ENCODE peak calls at places on chromosomes 11 and 22, in eight cellular contexts. O, X, U, P, R, S, C and G are unnamed samples.
A peak's percentile ranks its signal among the peaks of the same experiment; 100 is the strongest.

GRCh38 chr22:41998361-41999261 is at the start of gene WBP2NL:
- DNase-seq in C (peak; percentile 94), P (peak; percentile 51), O (peak; percentile 69), U (peak; percentile 95), R (peak; percentile 84), S (peak; percentile 47), X (peak; percentile 91), G (peak; percentile 81)

GRCh38 chr11:66996609-66997273 is 21.6 kb downstream of the C11orf86 start:
- DNase-seq in P (peak; percentile 76), X (no peak), S (no peak), O (no peak), R (no peak), U (no peak), C (peak; percentile 19), G (no peak)

GRCh38 chr11:15114501-15115475 is at the start of gene INSC:
- DNase-seq in P (peak; percentile 8), X (no peak), S (no peak), C (no peak), R (no peak), U (peak; percentile 74), O (no peak), G (no peak)

GRCh38 chr22:25081409-25081824 is 118.2 kb upstream of the CRYBB3 start:
- DNase-seq in O (peak; percentile 33), C (peak; percentile 58), R (no peak), X (peak; percentile 52), P (peak; percentile 4), S (no peak), U (no peak), G (no peak)

GRCh38 chr11:116224154-116224888 is 548.5 kb downstream of the BUD13 start:
- DNase-seq in X (peak; percentile 42), R (no peak), P (peak; percentile 22), U (no peak), O (peak; percentile 51), S (no peak), C (peak; percentile 75), G (no peak)

GRCh38 chr11:133515075-133515474 is 17.2 kb downstream of the OPCML start:
- DNase-seq in S (no peak), C (no peak), U (no peak), R (no peak), P (no peak), X (no peak), O (no peak), G (no peak)

GRCh38 chr11:12430912-12431311 is 53.5 kb downstream of the PARVA start:
- DNase-seq in U (no peak), C (peak; percentile 57), S (no peak), X (no peak), P (peak; percentile 91), O (peak; percentile 75), R (no peak), G (peak; percentile 51)

GRCh38 chr11:87445002-87445401 is 407.3 kb downstream of the TMEM135 start:
- DNase-seq in O (peak; percentile 83), R (no peak), U (no peak), P (peak; percentile 67), X (no peak), C (no peak), S (no peak), G (no peak)

GRCh38 chr22:40400173-40400572 is 29.8 kb downstream of the SGSM3 start:
- DNase-seq in U (peak; percentile 88), O (no peak), R (peak; percentile 84), C (no peak), P (no peak), S (no peak), X (no peak), G (peak; percentile 65)

GRCh38 chr22:40401981-40402406 is 31.6 kb downstream of the SGSM3 start:
- DNase-seq in X (no peak), U (no peak), O (no peak), P (no peak), S (no peak), C (no peak), R (no peak), G (peak; percentile 24)

GRCh38 chr22:40401532-40401931 is 31.1 kb downstream of the SGSM3 start:
- DNase-seq in P (no peak), C (no peak), X (no peak), S (no peak), U (peak; percentile 24), O (no peak), R (peak; percentile 27), G (no peak)

GRCh38 chr22:40397436-40397835 is 27.0 kb downstream of the SGSM3 start:
- DNase-seq in R (peak; percentile 13), C (no peak), U (peak; percentile 21), S (no peak), O (no peak), X (no peak), P (peak; percentile 54), G (no peak)

DNA sequence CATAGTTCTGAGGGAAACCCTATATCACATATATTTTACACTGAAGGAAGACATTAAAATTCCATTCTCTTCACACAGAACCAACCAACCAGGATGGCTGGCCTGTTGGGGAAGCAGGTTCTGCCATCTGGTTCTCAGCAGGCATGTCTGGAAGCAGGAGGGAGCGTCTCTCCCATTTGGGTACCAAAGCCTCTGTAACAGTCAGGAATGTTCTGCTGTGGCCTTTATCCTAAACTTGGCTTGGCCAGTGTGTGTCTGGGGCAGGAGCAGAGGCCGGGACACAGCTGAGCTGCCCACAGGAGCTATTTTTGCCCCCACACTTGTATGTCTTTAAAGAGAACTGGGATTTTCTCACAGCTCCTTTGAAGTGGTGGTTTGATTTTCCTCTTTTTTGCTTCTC is 29.3 kb downstream of the SGSM3 start:
- DNase-seq in O (no peak), P (no peak), R (peak; percentile 20), S (no peak), U (no peak), X (no peak), C (no peak), G (no peak)
- H3K4me1 ChIP-seq in O (peaks cover 15% of the 10 kb centered on the region), P (peaks cover 7% of the 10 kb centered on the region), R (peaks cover 47% of the 10 kb centered on the region), S (peaks cover 3% of the 10 kb centered on the region), U (peaks cover 47% of the 10 kb centered on the region), X (no peaks in the 10 kb centered on the region), C (no peaks in the 10 kb centered on the region), G (no peaks in the 10 kb centered on the region)

DNA sequence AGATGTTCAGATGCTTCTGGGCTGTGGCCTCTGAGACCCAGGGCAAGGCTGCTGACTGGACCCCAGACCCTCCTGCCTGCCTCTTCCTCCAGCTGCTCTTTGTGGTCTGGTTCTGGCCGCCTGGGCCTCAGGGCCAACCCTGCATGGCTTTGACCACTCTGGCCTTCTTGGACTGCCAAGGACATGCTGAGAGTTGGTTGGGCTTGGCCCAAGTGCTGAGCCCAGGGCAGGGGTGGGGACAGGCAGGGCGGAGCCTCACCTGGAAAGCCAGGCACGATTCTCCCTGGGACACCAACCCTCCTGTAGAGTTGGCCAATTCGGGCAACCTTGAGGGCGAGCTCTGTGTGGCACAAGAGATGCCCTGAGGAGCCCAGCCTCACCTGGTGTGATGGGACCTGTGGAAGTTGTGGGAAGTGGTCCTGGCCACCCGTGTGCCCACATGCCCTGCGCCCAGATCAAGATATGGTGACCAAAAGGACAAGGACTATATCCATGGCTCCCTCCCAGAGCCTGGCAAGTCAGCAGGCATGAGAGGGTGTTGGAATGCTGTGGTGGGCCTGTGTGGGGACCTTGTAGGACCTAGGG is 11.6 kb downstream of the TANGO2 start:
- DNase-seq in X (no peak), U (no peak), R (no peak), P (no peak), S (no peak), C (no peak), O (no peak), G (no peak)
- H3K4me3 ChIP-seq in X (no peak overlapping the region), U (no peak overlapping the region), R (no peak overlapping the region), P (no peak overlapping the region), S (no peak overlapping the region), C (no peak overlapping the region), O (no peak overlapping the region), G (no peak overlapping the region)

GRCh38 chr11:126137146-126137545 is 74.3 kb downstream of the RPUSD4 start:
- DNase-seq in O (no peak), S (no peak), C (no peak), R (no peak), X (no peak), P (no peak), U (no peak), G (no peak)

GRCh38 chr11:126135182-126136176 is 72.8 kb upstream of the CDON start:
- DNase-seq in X (no peak), O (no peak), R (no peak), S (no peak), C (no peak), P (no peak), U (no peak), G (no peak)

GRCh38 chr11:126133902-126134301 is 71.2 kb upstream of the CDON start:
- DNase-seq in O (no peak), C (no peak), R (no peak), S (no peak), U (no peak), P (no peak), X (no peak), G (no peak)

GRCh38 chr11:126132319-126132718 is 69.7 kb upstream of the CDON start:
- DNase-seq in O (peak; percentile 84), S (no peak), U (peak; percentile 85), P (no peak), R (peak; percentile 89), X (no peak), C (peak; percentile 68), G (no peak)

DNA sequence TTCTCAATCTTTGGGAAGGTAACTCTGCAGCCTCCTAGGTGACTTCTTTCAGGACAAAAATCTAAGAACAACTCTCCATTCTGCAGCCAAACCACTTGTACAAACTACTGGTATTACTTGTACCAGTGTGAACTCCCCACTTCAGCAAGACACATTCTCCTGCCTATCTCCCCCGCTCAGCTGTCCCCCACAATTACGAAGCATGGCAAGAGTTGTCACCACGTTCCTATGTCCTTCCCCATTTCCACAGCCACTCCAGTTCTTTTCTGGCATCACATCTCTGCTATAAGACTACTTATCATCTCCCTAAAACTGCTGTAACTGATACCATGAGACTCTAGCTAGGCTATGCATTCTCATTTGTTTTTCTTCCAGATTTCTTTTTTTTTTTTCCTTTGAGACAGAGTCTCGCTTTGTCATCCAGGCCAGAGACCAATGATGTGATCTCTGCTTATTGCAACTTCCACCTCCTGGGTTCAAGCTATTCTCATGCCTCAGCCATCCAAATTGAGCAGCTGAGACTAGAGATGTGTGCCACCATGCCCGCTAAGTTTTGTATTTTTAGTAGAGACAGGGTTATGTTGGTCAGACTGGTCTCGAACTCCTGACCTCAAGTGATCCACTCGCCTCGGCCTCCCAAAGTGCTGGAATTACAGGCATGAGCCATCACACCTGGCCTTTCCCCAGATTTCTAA is 71.9 kb upstream of the CDON start:
- DNase-seq in O (no peak), S (no peak), R (no peak), C (no peak), U (no peak), P (no peak), X (no peak), G (no peak)
- H3K4me1 ChIP-seq in O (peaks cover 11% of the 10 kb centered on the region), S (peaks cover 10% of the 10 kb centered on the region), R (peaks cover 46% of the 10 kb centered on the region), C (peaks cover 34% of the 10 kb centered on the region), U (peaks cover 8% of the 10 kb centered on the region), P (peaks cover 8% of the 10 kb centered on the region), X (no peaks in the 10 kb centered on the region), G (no peaks in the 10 kb centered on the region)

DNA sequence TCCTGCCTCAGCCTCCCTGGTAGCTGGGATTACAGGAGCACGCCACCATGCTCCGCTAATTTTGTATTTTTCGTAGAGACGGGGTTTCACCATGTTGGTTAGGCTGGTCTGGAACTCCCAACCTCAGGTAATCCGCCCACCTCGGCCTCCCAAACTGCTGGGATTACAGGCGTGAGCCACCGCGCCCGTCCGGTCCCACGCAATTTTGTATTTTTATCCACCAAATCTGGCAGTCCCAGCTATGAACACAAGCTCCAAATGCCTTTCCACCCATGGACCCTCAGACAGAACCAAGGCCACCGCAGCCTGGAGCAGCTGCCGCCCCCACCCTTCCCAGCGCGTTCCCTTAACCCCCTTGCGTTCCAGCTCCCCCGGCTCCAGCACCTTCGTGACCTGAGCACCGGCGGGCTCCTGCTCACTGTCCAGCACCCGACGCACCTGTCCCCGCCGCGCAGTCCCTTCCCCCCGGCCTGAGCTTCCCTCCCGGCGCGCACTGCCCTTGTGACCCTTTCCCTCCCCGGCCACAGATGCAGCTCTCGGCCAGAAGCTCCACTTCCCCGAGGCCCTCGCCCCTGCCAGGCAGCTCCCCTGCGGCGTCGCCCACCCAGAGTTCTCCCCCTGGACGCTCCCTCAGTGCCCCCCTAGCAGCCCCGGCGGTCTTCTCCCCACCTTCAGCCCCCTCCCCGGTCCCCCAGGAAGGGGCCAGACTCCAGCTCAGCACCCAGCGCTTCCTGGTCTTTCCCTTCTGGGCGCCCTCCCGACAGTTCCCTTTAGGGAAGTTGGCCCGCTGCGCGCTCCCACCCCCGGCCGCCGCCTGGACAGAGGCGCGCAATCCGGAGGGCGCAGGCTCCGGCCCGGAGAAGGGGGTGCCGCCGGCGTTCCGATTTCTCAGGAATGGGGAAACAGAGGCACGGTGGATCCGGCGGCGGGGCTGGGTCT is 5.6 kb upstream of the ZBED4 start:
- DNase-seq in P (no peak), X (no peak), C (no peak), U (peak; percentile 94), R (peak; percentile 77), O (no peak), S (no peak), G (no peak)
- H3K4me3 ChIP-seq in P (peak overlapping the region; percentile 18), X (no peak overlapping the region), C (peak overlapping the region; percentile 12), U (peak overlapping the region; percentile 47), R (peak overlapping the region; percentile 59), O (no peak overlapping the region), S (peak overlapping the region; percentile 19), G (peak overlapping the region; percentile 62)